ENCODE peak calls at places on chromosomes 5 and 9, in five cellular contexts. One of them, this sample, is unnamed.
A peak's percentile ranks its signal among the peaks of the same experiment; 100 is the strongest.

GRCh38 chr5:45372629-45373028 is 323.6 kb downstream of the HCN1 start:
- DNase-seq in HS-5: no peak
- DNase-seq in mammary epithelial cell: no peak
- DNase-seq in HCT116: no peak
- DNase-seq in T-helper 1 cell: no peak
- DNase-seq in this sample: no peak

GRCh38 chr5:142817961-142818431 is 47.8 kb downstream of the ARHGAP26 start:
- DNase-seq in HS-5: no peak
- DNase-seq in mammary epithelial cell: no peak
- DNase-seq in HCT116: no peak
- DNase-seq in T-helper 1 cell: no peak
- DNase-seq in this sample: no peak

GRCh38 chr5:98827161-98827560 is 53.7 kb downstream of the RGMB start:
- DNase-seq in HS-5: peak; percentile 15
- DNase-seq in mammary epithelial cell: peak; percentile 20
- DNase-seq in HCT116: peak; percentile 45
- DNase-seq in T-helper 1 cell: no peak
- DNase-seq in this sample: no peak

GRCh38 chr9:79154806-79155205 is 417.0 kb upstream of the TLE4 start:
- DNase-seq in HS-5: no peak
- DNase-seq in mammary epithelial cell: no peak
- DNase-seq in HCT116: no peak
- DNase-seq in T-helper 1 cell: no peak
- DNase-seq in this sample: no peak

GRCh38 chr9:29816954-29817703 is 2243.8 kb upstream of the C9orf72 start:
- DNase-seq in HS-5: no peak
- DNase-seq in mammary epithelial cell: peak; percentile 35
- DNase-seq in HCT116: no peak
- DNase-seq in T-helper 1 cell: no peak
- DNase-seq in this sample: no peak

GRCh38 chr5:56585466-56585865 is 229.9 kb upstream of the MAP3K1 start:
- DNase-seq in HS-5: no peak
- DNase-seq in mammary epithelial cell: peak; percentile 72
- DNase-seq in HCT116: no peak
- DNase-seq in T-helper 1 cell: no peak
- DNase-seq in this sample: no peak

GRCh38 chr9:78003730-78004129 is 27.9 kb downstream of the GNAQ start:
- DNase-seq in HS-5: no peak
- DNase-seq in mammary epithelial cell: no peak
- DNase-seq in HCT116: no peak
- DNase-seq in T-helper 1 cell: no peak
- DNase-seq in this sample: no peak

GRCh38 chr5:140153255-140153654 is 21.7 kb upstream of the CYSTM1 start:
- DNase-seq in HS-5: no peak
- DNase-seq in mammary epithelial cell: no peak
- DNase-seq in HCT116: no peak
- DNase-seq in T-helper 1 cell: no peak
- DNase-seq in this sample: no peak

GRCh38 chr9:104743377-104743985 is 4.0 kb upstream of the NIPSNAP3A start:
- DNase-seq in HS-5: peak; percentile 50
- DNase-seq in mammary epithelial cell: peak; percentile 58
- DNase-seq in HCT116: peak; percentile 51
- DNase-seq in T-helper 1 cell: peak; percentile 67
- DNase-seq in this sample: no peak

GRCh38 chr9:109311281-109311680 is 9.6 kb downstream of the EPB41L4B start:
- DNase-seq in HS-5: no peak
- DNase-seq in mammary epithelial cell: peak; percentile 61
- DNase-seq in HCT116: no peak
- DNase-seq in T-helper 1 cell: no peak
- DNase-seq in this sample: no peak

GRCh38 chr5:139774980-139775654 is 20.5 kb upstream of the PSD2 start:
- DNase-seq in HS-5: no peak
- DNase-seq in mammary epithelial cell: peak; percentile 27
- DNase-seq in HCT116: no peak
- DNase-seq in T-helper 1 cell: peak; percentile 40
- DNase-seq in this sample: peak; percentile 24

GRCh38 chr5:56329652-56330051 is 96.5 kb upstream of the ANKRD55 start:
- DNase-seq in HS-5: no peak
- DNase-seq in mammary epithelial cell: no peak
- DNase-seq in HCT116: no peak
- DNase-seq in T-helper 1 cell: peak; percentile 54
- DNase-seq in this sample: no peak

GRCh38 chr5:107805819-107806218 is 135.1 kb upstream of the EFNA5 start:
- DNase-seq in HS-5: no peak
- DNase-seq in mammary epithelial cell: no peak
- DNase-seq in HCT116: no peak
- DNase-seq in T-helper 1 cell: no peak
- DNase-seq in this sample: no peak

GRCh38 chr9:22052376-22052945 is 43.4 kb upstream of the CDKN2B start:
- DNase-seq in HS-5: peak; percentile 97
- DNase-seq in mammary epithelial cell: peak; percentile 100
- DNase-seq in HCT116: peak; percentile 75
- DNase-seq in T-helper 1 cell: peak; percentile 64
- DNase-seq in this sample: no peak

GRCh38 chr5:118984602-118985001 is 3.7 kb downstream of the DTWD2 start:
- DNase-seq in HS-5: peak; percentile 35
- DNase-seq in mammary epithelial cell: no peak
- DNase-seq in HCT116: no peak
- DNase-seq in T-helper 1 cell: no peak
- DNase-seq in this sample: no peak

GRCh38 chr5:132474131-132474723 is 16.3 kb downstream of the IRF1 start:
- DNase-seq in HS-5: no peak
- DNase-seq in mammary epithelial cell: no peak
- DNase-seq in HCT116: no peak
- DNase-seq in T-helper 1 cell: no peak
- DNase-seq in this sample: no peak

GRCh38 chr9:91221332-91221731 is 140.4 kb downstream of the AUH start:
- DNase-seq in HS-5: no peak
- DNase-seq in mammary epithelial cell: no peak
- DNase-seq in HCT116: no peak
- DNase-seq in T-helper 1 cell: no peak
- DNase-seq in this sample: no peak